ENCODE peak calls at places on chromosomes 13 and 19, in seven cellular contexts. Z is lung; F is NAMALWA; W is breast epithelium; M is myocyte; G is stimulated activated CD4-positive, alpha-beta T cell treated with anti-CD3 and anti-CD28 coated beads, Interleukin-1b, Interleukin-23, amount 100 ng/mL, for 1 hour; K is head of caudate nucleus. L is an unnamed sample.

GRCh38 chr19:43367822-43368221 is 14.3 kb downstream of the CD177 start:
- DNase-seq in Z (no peak), F (no peak), W (no peak), M (no peak), G (no peak), K (no peak), L (no peak)

GRCh38 chr19:53892301-53892980 is 10.4 kb downstream of the PRKCG start:
- DNase-seq in Z (no peak), F (no peak), W (no peak), M (no peak), G (no peak), K (no peak), L (no peak)

GRCh38 chr13:72959643-72960042 is 99.2 kb upstream of the KLF5 start:
- DNase-seq in Z (no peak), F (no peak), W (no peak), M (no peak), G (no peak), K (no peak), L (no peak)

GRCh38 chr19:47280183-47280797 is 5.6 kb downstream of the INAFM1 start:
- DNase-seq in Z (no peak), F (peak; percentile 73), W (no peak), M (no peak), G (no peak), K (no peak), L (no peak)

GRCh38 chr13:86892330-86892729 is 778.8 kb upstream of the SLITRK5 start:
- DNase-seq in Z (no peak), F (no peak), W (no peak), M (no peak), G (no peak), K (no peak), L (no peak)

GRCh38 chr13:32150239-32150638 is 118.7 kb downstream of the FRY start:
- DNase-seq in Z (no peak), F (no peak), W (no peak), M (no peak), G (no peak), K (no peak), L (no peak)

GRCh38 chr13:111627596-111627995 is 307.2 kb downstream of the TEX29 start:
- DNase-seq in Z (no peak), F (no peak), W (no peak), M (no peak), G (no peak), K (no peak), L (no peak)

GRCh38 chr19:50562996-50563395 is 5.2 kb downstream of the LRRC4B start:
- DNase-seq in Z (no peak), F (no peak), W (no peak), M (no peak), G (no peak), K (no peak), L (no peak)

L was measured in GM20000.